ENCODE peak calls at places on chromosomes 4 and X, in four cellular contexts. Z, E, B and K are unnamed samples.

GRCh38 chr4:173038192-173038896 is 130.3 kb upstream of the GALNT7 start:
- DNase-seq in B (no peak), Z (no peak), E (no peak), K (no peak)

GRCh38 chr4:121192500-121192899 is 28.4 kb upstream of the TNIP3 start:
- DNase-seq in B (no peak), Z (peak), E (peak), K (no peak)

GRCh38 chr4:176191974-176192373 is 3.4 kb downstream of the SPATA4 start:
- DNase-seq in Z (no peak), B (no peak), E (peak), K (no peak)

GRCh38 chr4:41844327-41844726 is 90.9 kb upstream of the TMEM33 start:
- DNase-seq in Z (no peak), E (peak), B (no peak), K (no peak)

GRCh38 chr4:127162741-127163140 is 470.0 kb upstream of the INTU start:
- DNase-seq in Z (no peak), E (no peak), B (no peak), K (no peak)

GRCh38 chr4:128583753-128584712 is 225.5 kb upstream of the JADE1 start:
- DNase-seq in E (no peak), B (no peak), Z (no peak), K (no peak)

GRCh38 chr4:177301127-177301639 is 8.5 kb upstream of the NEIL3 start:
- DNase-seq in B (no peak), E (no peak), Z (no peak), K (no peak)

GRCh38 chr4:101230806-101231426 is 116.4 kb downstream of the PPP3CA start:
- DNase-seq in B (no peak), E (peak), Z (no peak), K (no peak)

GRCh38 chrX:275967-276587 is 5.1 kb upstream of the PLCXD1 start:
- DNase-seq in E (peak), B (peak), Z (no peak), K (no peak)

GRCh38 chr4:9943761-9944160 is 77.5 kb downstream of the SLC2A9 start:
- DNase-seq in Z (no peak), E (no peak), B (no peak), K (no peak)

GRCh38 chr4:37383579-37384229 is 139.2 kb downstream of the NWD2 start:
- DNase-seq in B (no peak), Z (peak), E (peak), K (no peak)

GRCh38 chr4:143254479-143255216 is 69.9 kb downstream of the USP38 start:
- DNase-seq in B (no peak), Z (no peak), E (peak), K (no peak)

GRCh38 chr4:16513876-16514275 is 287.6 kb upstream of the TAPT1 start:
- DNase-seq in Z (no peak), B (no peak), E (no peak), K (no peak)

GRCh38 chr4:16505726-16506125 is 279.5 kb upstream of the TAPT1 start:
- DNase-seq in B (no peak), E (no peak), Z (no peak), K (no peak)

GRCh38 chr4:16508968-16509367 is 282.7 kb upstream of the TAPT1 start:
- DNase-seq in Z (no peak), E (peak), B (no peak), K (no peak)
- TF ChIP-seq CTCF in Z (peak), E (no peak), B (peak), K (peak)

DNA sequence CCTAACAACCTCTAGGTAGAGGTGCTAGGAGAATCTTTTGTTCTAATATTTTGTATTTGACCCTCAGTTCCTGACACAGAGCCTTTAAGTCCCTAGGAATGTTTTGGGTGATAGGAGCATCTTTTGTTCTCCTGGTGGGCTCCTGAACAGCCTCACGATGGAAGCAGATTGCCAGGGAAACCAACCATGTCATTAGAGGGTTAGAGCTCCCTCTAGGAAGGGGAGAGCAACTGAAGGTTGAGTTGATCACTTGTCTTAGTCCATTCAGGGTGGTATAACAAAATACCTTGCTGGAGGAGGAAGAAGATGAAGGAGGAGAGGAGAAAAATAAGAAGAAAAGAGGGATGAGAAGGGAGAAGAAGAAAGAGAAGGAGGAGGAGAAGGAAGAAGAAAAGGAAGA is 9.2 kb downstream of the VCX start:
- DNase-seq in Z (no peak), E (no peak), B (no peak), K (no peak)
- TF ChIP-seq CTCF in Z (no peak), E (no peak), B (no peak), K (no peak)

GRCh38 chr4:146255463-146255862 is 41.1 kb downstream of the REELD1 start:
- DNase-seq in Z (no peak), E (no peak), B (no peak), K (no peak)
- TF ChIP-seq CTCF in Z (no peak), E (no peak), B (no peak), K (no peak)

GRCh38 chr4:141006236-141006802 is 127.0 kb downstream of the RNF150 start:
- DNase-seq in E (no peak), B (no peak), Z (no peak), K (no peak)

GRCh38 chr4:141003193-141003592 is 130.1 kb downstream of the RNF150 start:
- DNase-seq in E (no peak), B (no peak), Z (no peak), K (no peak)

GRCh38 chr4:141009931-141010330 is 123.3 kb downstream of the RNF150 start:
- DNase-seq in B (no peak), Z (no peak), E (no peak), K (no peak)

GRCh38 chr4:141002323-141002805 is 130.9 kb downstream of the RNF150 start:
- DNase-seq in Z (no peak), E (no peak), B (no peak), K (no peak)

DNA sequence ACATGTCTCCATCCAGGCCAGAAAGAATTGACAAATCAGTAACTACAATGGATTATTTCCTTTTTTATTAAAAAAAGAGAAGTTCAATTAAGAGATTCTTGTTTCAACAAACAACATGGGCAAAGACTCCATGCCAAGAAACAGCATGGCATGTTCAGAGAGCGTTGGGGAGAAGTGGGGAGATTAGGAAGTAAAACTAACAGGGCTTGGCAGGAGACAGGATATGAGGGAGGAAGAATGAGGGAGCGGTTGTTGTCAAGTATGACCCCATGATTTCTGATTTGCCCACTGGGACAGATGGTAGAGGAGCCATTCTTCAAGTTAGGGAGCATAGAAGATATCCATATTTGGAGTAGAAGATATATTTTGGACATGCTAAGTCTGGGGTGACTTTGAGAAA is 128.4 kb downstream of the RNF150 start:
- DNase-seq in B (no peak), E (no peak), Z (no peak), K (no peak)
- TF ChIP-seq CTCF in B (no peak), E (no peak), Z (no peak), K (no peak)